ENCODE peak calls at places on chromosomes 13 and 19, in seven cellular contexts. One of them, this sample, is unnamed.
A peak's percentile ranks its signal among the peaks of the same experiment; 100 is the strongest.

GRCh38 chr19:13425151-13425550 is 81.1 kb downstream of the CACNA1A start:
- DNase-seq in GM23338: no peak
- DNase-seq in cardiac muscle cell: no peak
- DNase-seq in HAP-1: no peak
- DNase-seq in fibroblast of pulmonary artery: no peak
- DNase-seq in H1: no peak
- DNase-seq in upper lobe of right lung: no peak
- DNase-seq in this sample: no peak

GRCh38 chr13:112704634-112705145 is 14.9 kb downstream of the ATP11A start:
- DNase-seq in GM23338: no peak
- DNase-seq in cardiac muscle cell: no peak
- DNase-seq in HAP-1: no peak
- DNase-seq in fibroblast of pulmonary artery: no peak
- DNase-seq in H1: no peak
- DNase-seq in upper lobe of right lung: no peak
- DNase-seq in this sample: no peak

GRCh38 chr19:7152568-7152967 is 83.1 kb downstream of the ZNF557 start:
- DNase-seq in GM23338: peak; percentile 25
- DNase-seq in cardiac muscle cell: peak; percentile 35
- DNase-seq in HAP-1: no peak
- DNase-seq in fibroblast of pulmonary artery: no peak
- DNase-seq in H1: no peak
- DNase-seq in upper lobe of right lung: no peak
- DNase-seq in this sample: no peak

GRCh38 chr19:42191855-42192254 is 25.6 kb downstream of the DEDD2 start:
- DNase-seq in GM23338: no peak
- DNase-seq in cardiac muscle cell: peak; percentile 45
- DNase-seq in HAP-1: no peak
- DNase-seq in fibroblast of pulmonary artery: peak; percentile 31
- DNase-seq in H1: no peak
- DNase-seq in upper lobe of right lung: no peak
- DNase-seq in this sample: peak; percentile 58

GRCh38 chr13:99981115-99982020 is at the start of gene ZIC2:
- DNase-seq in GM23338: peak; percentile 86
- DNase-seq in cardiac muscle cell: peak; percentile 34
- DNase-seq in HAP-1: peak; percentile 69
- DNase-seq in fibroblast of pulmonary artery: no peak
- DNase-seq in H1: no peak
- DNase-seq in upper lobe of right lung: no peak
- DNase-seq in this sample: peak; percentile 94

GRCh38 chr19:42628411-42629135 is 33.8 kb upstream of the CEACAM8 start:
- DNase-seq in GM23338: no peak
- DNase-seq in cardiac muscle cell: no peak
- DNase-seq in HAP-1: no peak
- DNase-seq in fibroblast of pulmonary artery: no peak
- DNase-seq in H1: no peak
- DNase-seq in upper lobe of right lung: no peak
- DNase-seq in this sample: no peak

GRCh38 chr19:3073931-3074595 is 11.8 kb upstream of the TLE5 start:
- DNase-seq in GM23338: peak; percentile 46
- DNase-seq in cardiac muscle cell: peak; percentile 45
- DNase-seq in HAP-1: no peak
- DNase-seq in fibroblast of pulmonary artery: peak; percentile 45
- DNase-seq in H1: no peak
- DNase-seq in upper lobe of right lung: no peak
- DNase-seq in this sample: peak; percentile 40

GRCh38 chr19:18900700-18901502 is 4.9 kb upstream of the CERS1 start:
- DNase-seq in GM23338: no peak
- DNase-seq in cardiac muscle cell: no peak
- DNase-seq in HAP-1: no peak
- DNase-seq in fibroblast of pulmonary artery: no peak
- DNase-seq in H1: no peak
- DNase-seq in upper lobe of right lung: peak; percentile 52
- DNase-seq in this sample: no peak

GRCh38 chr13:26440111-26440510 is 117.4 kb upstream of the WASF3 start:
- DNase-seq in GM23338: no peak
- DNase-seq in cardiac muscle cell: no peak
- DNase-seq in HAP-1: no peak
- DNase-seq in fibroblast of pulmonary artery: no peak
- DNase-seq in H1: no peak
- DNase-seq in upper lobe of right lung: no peak
- DNase-seq in this sample: no peak

GRCh38 chr19:1085676-1086442 is 9.3 kb downstream of the POLR2E start:
- DNase-seq in GM23338: no peak
- DNase-seq in cardiac muscle cell: no peak
- DNase-seq in HAP-1: no peak
- DNase-seq in fibroblast of pulmonary artery: no peak
- DNase-seq in H1: no peak
- DNase-seq in upper lobe of right lung: peak; percentile 65
- DNase-seq in this sample: no peak

GRCh38 chr19:48934837-48935236 is 1.3 kb downstream of the DHDH start:
- DNase-seq in GM23338: peak; percentile 61
- DNase-seq in cardiac muscle cell: no peak
- DNase-seq in HAP-1: no peak
- DNase-seq in fibroblast of pulmonary artery: no peak
- DNase-seq in H1: no peak
- DNase-seq in upper lobe of right lung: no peak
- DNase-seq in this sample: no peak

GRCh38 chr19:9793051-9793591 is 24.6 kb upstream of the ZNF846 start:
- DNase-seq in GM23338: peak; percentile 75
- DNase-seq in cardiac muscle cell: peak; percentile 68
- DNase-seq in HAP-1: peak; percentile 18
- DNase-seq in fibroblast of pulmonary artery: peak; percentile 61
- DNase-seq in H1: no peak
- DNase-seq in upper lobe of right lung: peak; percentile 86
- DNase-seq in this sample: peak; percentile 65

GRCh38 chr13:28685114-28685513 is 26.2 kb downstream of the POMP start:
- DNase-seq in GM23338: no peak
- DNase-seq in cardiac muscle cell: no peak
- DNase-seq in HAP-1: no peak
- DNase-seq in fibroblast of pulmonary artery: no peak
- DNase-seq in H1: no peak
- DNase-seq in upper lobe of right lung: peak; percentile 42
- DNase-seq in this sample: no peak

GRCh38 chr13:77506874-77507273 is 28.6 kb upstream of the SCEL start:
- DNase-seq in GM23338: no peak
- DNase-seq in cardiac muscle cell: no peak
- DNase-seq in HAP-1: no peak
- DNase-seq in fibroblast of pulmonary artery: no peak
- DNase-seq in H1: no peak
- DNase-seq in upper lobe of right lung: no peak
- DNase-seq in this sample: peak; percentile 28

GRCh38 chr13:89267734-89268133 is 1596.6 kb downstream of the SLITRK5 start:
- DNase-seq in GM23338: no peak
- DNase-seq in cardiac muscle cell: no peak
- DNase-seq in HAP-1: no peak
- DNase-seq in fibroblast of pulmonary artery: no peak
- DNase-seq in H1: no peak
- DNase-seq in upper lobe of right lung: no peak
- DNase-seq in this sample: peak; percentile 27

GRCh38 chr13:48994731-48995130 is 19.0 kb downstream of the FNDC3A start:
- DNase-seq in GM23338: no peak
- DNase-seq in cardiac muscle cell: peak; percentile 60
- DNase-seq in HAP-1: no peak
- DNase-seq in fibroblast of pulmonary artery: peak; percentile 61
- DNase-seq in H1: no peak
- DNase-seq in upper lobe of right lung: no peak
- DNase-seq in this sample: peak; percentile 79

GRCh38 chr13:110634558-110634957 is 19.2 kb downstream of the NAXD start:
- DNase-seq in GM23338: no peak
- DNase-seq in cardiac muscle cell: peak; percentile 81
- DNase-seq in HAP-1: no peak
- DNase-seq in fibroblast of pulmonary artery: peak; percentile 43
- DNase-seq in H1: no peak
- DNase-seq in upper lobe of right lung: no peak
- DNase-seq in this sample: peak; percentile 97

GRCh38 chr19:41321600-41322270 is 11.8 kb downstream of the CCDC97 start:
- DNase-seq in GM23338: peak; percentile 84
- DNase-seq in cardiac muscle cell: peak; percentile 85
- DNase-seq in HAP-1: peak; percentile 25
- DNase-seq in fibroblast of pulmonary artery: peak; percentile 80
- DNase-seq in H1: peak; percentile 70
- DNase-seq in upper lobe of right lung: no peak
- DNase-seq in this sample: peak; percentile 77

GRCh38 chr19:41245779-41246297 is 18.3 kb upstream of the HNRNPUL1 start:
- DNase-seq in GM23338: no peak
- DNase-seq in cardiac muscle cell: no peak
- DNase-seq in HAP-1: no peak
- DNase-seq in fibroblast of pulmonary artery: no peak
- DNase-seq in H1: no peak
- DNase-seq in upper lobe of right lung: no peak
- DNase-seq in this sample: no peak

GRCh38 chr19:19513671-19514070 is 1.7 kb downstream of the TSSK6 start:
- DNase-seq in GM23338: no peak
- DNase-seq in cardiac muscle cell: no peak
- DNase-seq in HAP-1: no peak
- DNase-seq in fibroblast of pulmonary artery: no peak
- DNase-seq in H1: no peak
- DNase-seq in upper lobe of right lung: no peak
- DNase-seq in this sample: no peak

GRCh38 chr13:34208326-34208725 is 390.4 kb downstream of the RFC3 start:
- DNase-seq in GM23338: no peak
- DNase-seq in cardiac muscle cell: peak; percentile 29
- DNase-seq in HAP-1: no peak
- DNase-seq in fibroblast of pulmonary artery: no peak
- DNase-seq in H1: no peak
- DNase-seq in upper lobe of right lung: no peak
- DNase-seq in this sample: peak; percentile 31

GRCh38 chr19:16571689-16572331 is 405 bp downstream of the SLC35E1 start:
- DNase-seq in GM23338: peak; percentile 57
- DNase-seq in cardiac muscle cell: peak; percentile 20
- DNase-seq in HAP-1: no peak
- DNase-seq in fibroblast of pulmonary artery: peak; percentile 16
- DNase-seq in H1: no peak
- DNase-seq in upper lobe of right lung: no peak
- DNase-seq in this sample: peak; percentile 37

GRCh38 chr19:31350693-31351211 is 1.5 kb upstream of the TSHZ3 start:
- DNase-seq in GM23338: peak; percentile 70
- DNase-seq in cardiac muscle cell: peak; percentile 66
- DNase-seq in HAP-1: peak; percentile 8
- DNase-seq in fibroblast of pulmonary artery: peak; percentile 56
- DNase-seq in H1: no peak
- DNase-seq in upper lobe of right lung: peak; percentile 81
- DNase-seq in this sample: peak; percentile 67
- H3K4me3 ChIP-seq in GM23338: peak overlapping the region; percentile 92
- H3K4me3 ChIP-seq in cardiac muscle cell: peak overlapping the region; percentile 93
- H3K4me3 ChIP-seq in HAP-1: peak overlapping the region; percentile 56
- H3K4me3 ChIP-seq in fibroblast of pulmonary artery: peak overlapping the region; percentile 72
- H3K4me3 ChIP-seq in H1: peak overlapping the region; percentile 66
- H3K4me3 ChIP-seq in upper lobe of right lung: peak overlapping the region; percentile 81
- H3K4me3 ChIP-seq in this sample: peak overlapping the region; percentile 75

GRCh38 chr19:4375164-4375619 is 25.2 kb downstream of the SH3GL1 start:
- DNase-seq in GM23338: peak; percentile 85
- DNase-seq in cardiac muscle cell: no peak
- DNase-seq in HAP-1: no peak
- DNase-seq in fibroblast of pulmonary artery: no peak
- DNase-seq in H1: peak; percentile 51
- DNase-seq in upper lobe of right lung: peak; percentile 83
- DNase-seq in this sample: no peak

GRCh38 chr19:4373601-4374441 is 26.5 kb downstream of the SH3GL1 start:
- DNase-seq in GM23338: no peak
- DNase-seq in cardiac muscle cell: peak; percentile 43
- DNase-seq in HAP-1: no peak
- DNase-seq in fibroblast of pulmonary artery: peak; percentile 45
- DNase-seq in H1: no peak
- DNase-seq in upper lobe of right lung: no peak
- DNase-seq in this sample: no peak

GRCh38 chr19:4372630-4373367 is 27.5 kb downstream of the SH3GL1 start:
- DNase-seq in GM23338: no peak
- DNase-seq in cardiac muscle cell: no peak
- DNase-seq in HAP-1: no peak
- DNase-seq in fibroblast of pulmonary artery: no peak
- DNase-seq in H1: no peak
- DNase-seq in upper lobe of right lung: no peak
- DNase-seq in this sample: no peak

GRCh38 chr19:4375620-4376228 is 24.6 kb downstream of the SH3GL1 start:
- DNase-seq in GM23338: peak; percentile 64
- DNase-seq in cardiac muscle cell: peak; percentile 86
- DNase-seq in HAP-1: peak; percentile 57
- DNase-seq in fibroblast of pulmonary artery: peak; percentile 80
- DNase-seq in H1: no peak
- DNase-seq in upper lobe of right lung: no peak
- DNase-seq in this sample: peak; percentile 67

GRCh38 chr19:4374451-4375163 is 25.7 kb downstream of the SH3GL1 start:
- DNase-seq in GM23338: no peak
- DNase-seq in cardiac muscle cell: peak; percentile 84
- DNase-seq in HAP-1: no peak
- DNase-seq in fibroblast of pulmonary artery: peak; percentile 84
- DNase-seq in H1: no peak
- DNase-seq in upper lobe of right lung: peak; percentile 83
- DNase-seq in this sample: peak; percentile 64
- H3K4me3 ChIP-seq in GM23338: peak overlapping the region; percentile 35
- H3K4me3 ChIP-seq in cardiac muscle cell: no peak overlapping the region
- H3K4me3 ChIP-seq in HAP-1: no peak overlapping the region
- H3K4me3 ChIP-seq in fibroblast of pulmonary artery: no peak overlapping the region
- H3K4me3 ChIP-seq in H1: no peak overlapping the region
- H3K4me3 ChIP-seq in upper lobe of right lung: no peak overlapping the region
- H3K4me3 ChIP-seq in this sample: no peak overlapping the region

DNA sequence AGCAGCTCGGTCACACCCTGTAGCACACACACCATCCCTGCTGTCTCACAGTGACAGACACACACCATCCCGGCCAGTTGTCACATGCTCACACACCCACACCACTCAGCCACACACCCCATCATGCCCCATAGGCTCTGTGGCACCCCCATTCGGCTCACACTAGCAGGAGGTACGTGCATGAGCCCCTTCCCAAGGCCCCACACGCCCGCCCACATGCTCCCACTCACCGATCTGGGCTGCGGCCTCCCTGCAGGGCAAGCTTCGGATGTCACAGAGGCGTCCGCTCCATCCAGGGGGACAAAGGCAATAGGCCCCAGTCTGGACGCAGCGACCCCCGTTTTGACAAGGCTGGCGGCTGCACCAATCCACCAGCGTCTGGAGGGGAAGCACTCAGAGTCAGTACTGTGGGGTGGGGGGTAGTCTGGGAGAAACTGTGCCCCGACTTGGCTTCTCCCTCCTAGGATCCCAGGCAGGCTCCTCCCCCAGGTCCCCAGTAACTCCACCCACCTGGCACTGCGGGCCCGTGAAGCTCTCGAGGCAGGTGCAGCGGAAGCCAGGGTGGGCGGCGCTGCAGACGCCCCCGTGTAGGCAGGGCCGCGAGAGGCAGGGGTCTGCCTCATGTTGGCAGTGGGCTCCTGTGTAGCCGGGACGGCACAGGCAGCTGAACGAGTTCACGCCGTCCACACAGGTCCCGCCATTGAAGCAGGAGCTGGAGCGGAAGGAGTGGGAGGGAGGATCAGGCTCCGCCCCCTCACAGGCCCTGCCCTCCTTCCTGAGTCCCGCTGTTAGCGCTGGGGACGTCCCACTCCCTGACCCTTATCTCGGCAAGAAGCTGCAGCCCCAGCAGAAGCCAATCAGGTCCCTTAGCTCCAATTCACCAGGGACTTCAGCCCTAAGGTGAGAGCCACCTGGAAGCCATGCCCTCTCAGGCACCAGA is 20.1 kb downstream of the NOTCH3 start:
- DNase-seq in GM23338: peak; percentile 80
- DNase-seq in cardiac muscle cell: no peak
- DNase-seq in HAP-1: no peak
- DNase-seq in fibroblast of pulmonary artery: no peak
- DNase-seq in H1: no peak
- DNase-seq in upper lobe of right lung: peak; percentile 87
- DNase-seq in this sample: no peak
- H3K4me3 ChIP-seq in GM23338: no peak overlapping the region
- H3K4me3 ChIP-seq in cardiac muscle cell: no peak overlapping the region
- H3K4me3 ChIP-seq in HAP-1: no peak overlapping the region
- H3K4me3 ChIP-seq in fibroblast of pulmonary artery: no peak overlapping the region
- H3K4me3 ChIP-seq in H1: no peak overlapping the region
- H3K4me3 ChIP-seq in upper lobe of right lung: peak overlapping the region; percentile 44
- H3K4me3 ChIP-seq in this sample: no peak overlapping the region

GRCh38 chr13:102599451-102600012 is 2.7 kb downstream of the TPP2 start:
- DNase-seq in GM23338: no peak
- DNase-seq in cardiac muscle cell: no peak
- DNase-seq in HAP-1: no peak
- DNase-seq in fibroblast of pulmonary artery: no peak
- DNase-seq in H1: no peak
- DNase-seq in upper lobe of right lung: no peak
- DNase-seq in this sample: no peak
- H3K4me3 ChIP-seq in GM23338: peak overlapping the region; percentile 79
- H3K4me3 ChIP-seq in cardiac muscle cell: no peak overlapping the region
- H3K4me3 ChIP-seq in HAP-1: no peak overlapping the region
- H3K4me3 ChIP-seq in fibroblast of pulmonary artery: no peak overlapping the region
- H3K4me3 ChIP-seq in H1: no peak overlapping the region
- H3K4me3 ChIP-seq in upper lobe of right lung: peak overlapping the region; percentile 94
- H3K4me3 ChIP-seq in this sample: no peak overlapping the region